ENCODE peak calls at places on chromosomes 7 and 10, in four cellular contexts. O is HepG2, B is heart right ventricle, W is cardiac muscle cell. K is an unnamed sample.
A peak's percentile ranks its signal among the peaks of the same experiment; 100 is the strongest.

GRCh38 chr7:54632696-54633095 is 90.5 kb downstream of the VSTM2A start:
- DNase-seq in W (no peak), B (no peak), O (no peak), K (no peak)

GRCh38 chr7:40948239-40948638 is 754.7 kb downstream of the INHBA start:
- DNase-seq in B (no peak), O (no peak), W (no peak), K (no peak)

GRCh38 chr10:129845081-129845823 is 118.8 kb downstream of the EBF3 start:
- DNase-seq in O (no peak), B (no peak), W (no peak), K (no peak)

GRCh38 chr7:138449580-138449979 is 10.5 kb upstream of the TRIM24 start:
- DNase-seq in B (no peak), O (no peak), W (peak; percentile 10), K (no peak)

GRCh38 chr7:149686001-149686400 is 87.4 kb downstream of the ZNF467 start:
- DNase-seq in W (peak; percentile 93), O (no peak), B (no peak), K (no peak)

GRCh38 chr7:29284586-29285450 is 90.2 kb downstream of the CHN2 start:
- DNase-seq in W (no peak), B (no peak), O (no peak), K (no peak)

GRCh38 chr7:36264917-36265292 is 111.9 kb downstream of the EEPD1 start:
- DNase-seq in W (no peak), B (no peak), O (no peak), K (no peak)

GRCh38 chr7:139452948-139453672 is 30.4 kb downstream of the KLRG2 start:
- DNase-seq in W (peak; percentile 39), O (no peak), B (no peak), K (no peak)

GRCh38 chr10:73576178-73576889 is 14.8 kb downstream of the USP54 start:
- DNase-seq in W (peak; percentile 93), B (peak; percentile 31), O (peak; percentile 43), K (no peak)

GRCh38 chr7:92809397-92810241 is 26.8 kb downstream of the CDK6 start:
- DNase-seq in W (peak; percentile 95), B (peak; percentile 77), O (peak; percentile 90), K (no peak)

GRCh38 chr10:4825868-4826787 is at the start of gene AKR1E2:
- DNase-seq in B (peak; percentile 94), W (peak; percentile 96), O (no peak), K (peak; percentile 96)

GRCh38 chr7:124388751-124389150 is 355.9 kb upstream of the TMEM229A start:
- DNase-seq in O (no peak), B (no peak), W (no peak), K (no peak)

GRCh38 chr10:7756360-7756992 is 31.3 kb downstream of the KIN start:
- DNase-seq in O (peak; percentile 41), W (peak; percentile 48), B (peak; percentile 11), K (no peak)

GRCh38 chr7:1721047-1721687 is 51.1 kb downstream of the ELFN1 start:
- DNase-seq in O (no peak), B (no peak), W (no peak), K (peak; percentile 3)

GRCh38 chr7:79268730-79269129 is 184.7 kb downstream of the MAGI2 start:
- DNase-seq in W (no peak), B (no peak), O (no peak), K (no peak)

GRCh38 chr7:155916926-155917655 is 104.8 kb upstream of the SHH start:
- DNase-seq in O (no peak), B (no peak), W (no peak), K (no peak)

GRCh38 chr7:158710651-158711102 is 6.1 kb upstream of the NCAPG2 start:
- DNase-seq in B (no peak), W (peak; percentile 98), O (no peak), K (no peak)

GRCh38 chr10:93965911-93966310 is 27.8 kb upstream of the PLCE1 start:
- DNase-seq in B (no peak), W (no peak), O (no peak), K (no peak)

GRCh38 chr10:124280916-124281315 is 137.8 kb downstream of the OAT start:
- DNase-seq in W (no peak), B (no peak), O (no peak), K (no peak)

GRCh38 chr7:74481458-74482324 is 28.0 kb downstream of the GTF2IRD1 start:
- DNase-seq in B (no peak), W (peak; percentile 23), O (no peak), K (no peak)

GRCh38 chr10:11146402-11147171 is 128.9 kb downstream of the CELF2 start:
- DNase-seq in O (no peak), W (peak; percentile 21), B (no peak), K (no peak)

GRCh38 chr7:106542550-106543220 is 118.3 kb downstream of the CCDC71L start:
- DNase-seq in B (peak; percentile 61), W (peak; percentile 97), O (peak; percentile 48), K (peak; percentile 20)

GRCh38 chr10:15262036-15262713 is 93.7 kb upstream of the NMT2 start:
- DNase-seq in O (peak; percentile 28), W (peak; percentile 57), B (peak; percentile 27), K (no peak)

GRCh38 chr10:53079283-53079682 is 306.7 kb upstream of the MBL2 start:
- DNase-seq in O (no peak), W (no peak), B (no peak), K (no peak)

GRCh38 chr7:135704074-135704473 is 23.9 kb downstream of the SLC13A4 start:
- DNase-seq in B (no peak), O (no peak), W (no peak), K (no peak)

GRCh38 chr10:110214380-110214826 is 7.0 kb downstream of the MXI1 start:
- DNase-seq in W (no peak), B (no peak), O (no peak), K (no peak)
- H3K4me3 ChIP-seq in W (no peak overlapping the region), B (no peak overlapping the region), O (no peak overlapping the region), K (no peak overlapping the region)

GRCh38 chr10:120978589-120979252 is 127.6 kb downstream of the WDR11 start:
- DNase-seq in B (no peak), W (peak; percentile 11), O (no peak), K (no peak)
- H3K27ac ChIP-seq in B (no peak overlapping the region), W (no peak overlapping the region), O (no peak overlapping the region), K (no peak overlapping the region)

GRCh38 chr10:71688256-71688655 is 31.3 kb downstream of the C10orf105 start:
- DNase-seq in W (no peak), B (no peak), O (no peak), K (no peak)
- H3K4me1 ChIP-seq in W (peaks cover 23% of the 10 kb centered on the region), B (peaks cover 20% of the 10 kb centered on the region), O (no peaks in the 10 kb centered on the region), K (no peaks in the 10 kb centered on the region)

GRCh38 chr7:46607176-46607575 is 686.1 kb upstream of the IGFBP3 start:
- DNase-seq in W (no peak), B (no peak), O (no peak), K (no peak)
- H3K4me3 ChIP-seq in W (no peak overlapping the region), B (no peak overlapping the region), O (no peak overlapping the region), K (no peak overlapping the region)

GRCh38 chr10:26727005-26727404 is 29.5 kb downstream of the PDSS1 start:
- DNase-seq in O (no peak), B (no peak), W (no peak), K (no peak)

GRCh38 chr10:26723016-26723415 is 25.5 kb downstream of the PDSS1 start:
- DNase-seq in B (no peak), W (no peak), O (no peak), K (no peak)

GRCh38 chr10:26717476-26717875 is 20.0 kb downstream of the PDSS1 start:
- DNase-seq in B (no peak), O (no peak), W (no peak), K (no peak)

GRCh38 chr10:26725837-26726727 is 28.6 kb downstream of the PDSS1 start:
- DNase-seq in B (peak; percentile 45), O (peak; percentile 27), W (peak; percentile 81), K (peak; percentile 59)

GRCh38 chr10:26721561-26721960 is 24.1 kb downstream of the PDSS1 start:
- DNase-seq in B (no peak), O (no peak), W (no peak), K (no peak)
- H3K27ac ChIP-seq in B (peak overlapping the region; percentile 75), O (no peak overlapping the region), W (no peak overlapping the region), K (no peak overlapping the region)

DNA sequence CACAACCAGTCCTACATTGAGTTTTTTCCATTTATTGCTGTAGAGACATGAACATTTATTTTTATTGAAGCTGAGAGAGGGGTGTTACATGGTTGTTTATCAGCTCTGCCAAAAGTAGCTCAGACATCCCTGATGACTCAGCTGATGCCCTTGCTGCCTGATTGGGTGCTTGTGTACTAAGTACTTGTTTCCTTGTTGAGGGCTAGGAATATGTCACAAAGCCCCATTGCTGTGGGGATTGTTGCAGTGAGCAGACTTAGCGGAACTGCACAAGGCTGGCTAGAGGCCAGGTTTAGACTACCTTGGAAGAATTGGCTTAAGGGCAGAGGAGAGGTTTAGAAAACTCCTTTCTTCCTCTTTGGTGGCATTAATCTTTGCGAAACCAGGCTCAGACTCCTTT is 110.6 kb downstream of the AUTS2 start:
- DNase-seq in W (peak; percentile 53), O (no peak), B (no peak), K (no peak)
- H3K4me1 ChIP-seq in W (peaks cover 42% of the 10 kb centered on the region), O (no peaks in the 10 kb centered on the region), B (peaks cover 3% of the 10 kb centered on the region), K (peaks cover 5% of the 10 kb centered on the region)

GRCh38 chr7:4115941-4116610 is 566.0 kb upstream of the FOXK1 start:
- DNase-seq in W (no peak), O (no peak), B (no peak), K (no peak)

GRCh38 chr7:4115442-4115841 is 566.7 kb upstream of the FOXK1 start:
- DNase-seq in O (no peak), W (no peak), B (no peak), K (no peak)

GRCh38 chr7:4111166-4111565 is 570.9 kb upstream of the FOXK1 start:
- DNase-seq in O (no peak), B (no peak), W (no peak), K (no peak)

GRCh38 chr7:4113271-4113670 is 568.8 kb upstream of the FOXK1 start:
- DNase-seq in O (no peak), W (no peak), B (no peak), K (no peak)

GRCh38 chr7:4113976-4114375 is 568.1 kb upstream of the FOXK1 start:
- DNase-seq in O (no peak), B (no peak), W (no peak), K (no peak)
- H3K4me3 ChIP-seq in O (no peak overlapping the region), B (no peak overlapping the region), W (no peak overlapping the region), K (no peak overlapping the region)

GRCh38 chr7:7970620-7971307 is 2.2 kb downstream of the GLCCI1 start:
- DNase-seq in W (no peak), B (no peak), O (no peak), K (no peak)
- H3K27ac ChIP-seq in W (no peak overlapping the region), B (peak overlapping the region; percentile 84), O (no peak overlapping the region), K (no peak overlapping the region)

DNA sequence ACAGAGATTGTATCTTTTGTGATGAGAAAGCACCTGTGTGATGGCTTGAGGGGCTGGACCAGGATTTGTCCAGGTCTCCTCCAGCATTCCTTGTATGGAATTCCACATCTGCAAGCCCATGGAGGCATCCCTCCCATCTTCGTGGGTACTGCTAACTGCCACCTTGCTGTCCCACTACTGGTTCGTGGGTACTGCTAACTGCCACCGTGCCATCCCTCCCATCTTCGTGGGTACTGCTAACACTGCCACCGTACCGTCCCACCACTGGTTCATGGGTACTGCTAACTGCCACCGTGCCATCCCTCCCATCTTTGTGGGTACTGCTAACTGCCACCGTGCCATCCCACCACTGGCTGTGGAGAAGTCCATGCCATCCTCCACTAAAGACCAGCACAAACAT is 111.7 kb downstream of the LARP4B start:
- DNase-seq in W (no peak), B (no peak), O (no peak), K (no peak)
- H3K4me1 ChIP-seq in W (peaks cover 5% of the 10 kb centered on the region), B (peaks cover 21% of the 10 kb centered on the region), O (no peaks in the 10 kb centered on the region), K (peaks cover 17% of the 10 kb centered on the region)